ENCODE peak calls at places on chromosomes 2 and 18, in nine cellular contexts. Q is mammary epithelial cell; T is CD8-positive, alpha-beta T cell; D is K562; R is fibroblast of pulmonary artery; B is left lung; W is tibial artery; K is kidney epithelial cell; V is A549. O is an unnamed sample.

GRCh38 chr18:23918395-23919032 is 96.0 kb upstream of the TTC39C start:
- DNase-seq in K (no peak), R (peak; percentile 74), V (peak; percentile 44), W (peak; percentile 87), T (peak; percentile 88), Q (no peak), D (peak; percentile 53), B (peak; percentile 51), O (peak; percentile 83)

GRCh38 chr2:191636235-191636543 is 41.7 kb upstream of the NABP1 start:
- DNase-seq in D (no peak), B (no peak), R (peak; percentile 62), T (no peak), V (no peak), Q (peak; percentile 76), K (peak; percentile 90), W (no peak), O (peak; percentile 79)

GRCh38 chr2:101949304-101949703 is 42.5 kb upstream of the IL1R2 start:
- DNase-seq in Q (peak; percentile 43), V (no peak), R (no peak), K (no peak), B (no peak), D (no peak), W (no peak), T (no peak), O (peak; percentile 50)

GRCh38 chr18:3117493-3118192 is 102.1 kb downstream of the MYOM1 start:
- DNase-seq in R (no peak), V (no peak), D (no peak), W (no peak), T (no peak), B (no peak), Q (peak; percentile 15), K (no peak), O (no peak)

GRCh38 chr18:57051019-57051418 is 95.9 kb upstream of the BOD1L2 start:
- DNase-seq in W (no peak), B (no peak), D (no peak), K (no peak), T (no peak), V (no peak), Q (no peak), R (no peak), O (no peak)

GRCh38 chr2:173264603-173265366 is 89.9 kb upstream of the CDCA7 start:
- DNase-seq in B (peak; percentile 57), K (no peak), Q (no peak), T (no peak), W (peak; percentile 42), D (peak; percentile 21), V (no peak), R (no peak), O (no peak)

GRCh38 chr2:71306762-71307161 is 24.8 kb upstream of the ZNF638 start:
- DNase-seq in R (peak; percentile 16), T (no peak), D (no peak), K (no peak), B (no peak), W (no peak), Q (peak; percentile 38), V (no peak), O (peak; percentile 12)

GRCh38 chr2:84243788-84244627 is 215.1 kb downstream of the SUCLG1 start:
- DNase-seq in W (no peak), V (no peak), K (no peak), T (no peak), R (no peak), B (no peak), D (no peak), Q (no peak), O (no peak)

GRCh38 chr18:56831988-56832387 is 180.8 kb downstream of the WDR7 start:
- DNase-seq in T (no peak), V (no peak), D (no peak), W (no peak), Q (no peak), K (no peak), B (no peak), R (no peak), O (no peak)

DNA sequence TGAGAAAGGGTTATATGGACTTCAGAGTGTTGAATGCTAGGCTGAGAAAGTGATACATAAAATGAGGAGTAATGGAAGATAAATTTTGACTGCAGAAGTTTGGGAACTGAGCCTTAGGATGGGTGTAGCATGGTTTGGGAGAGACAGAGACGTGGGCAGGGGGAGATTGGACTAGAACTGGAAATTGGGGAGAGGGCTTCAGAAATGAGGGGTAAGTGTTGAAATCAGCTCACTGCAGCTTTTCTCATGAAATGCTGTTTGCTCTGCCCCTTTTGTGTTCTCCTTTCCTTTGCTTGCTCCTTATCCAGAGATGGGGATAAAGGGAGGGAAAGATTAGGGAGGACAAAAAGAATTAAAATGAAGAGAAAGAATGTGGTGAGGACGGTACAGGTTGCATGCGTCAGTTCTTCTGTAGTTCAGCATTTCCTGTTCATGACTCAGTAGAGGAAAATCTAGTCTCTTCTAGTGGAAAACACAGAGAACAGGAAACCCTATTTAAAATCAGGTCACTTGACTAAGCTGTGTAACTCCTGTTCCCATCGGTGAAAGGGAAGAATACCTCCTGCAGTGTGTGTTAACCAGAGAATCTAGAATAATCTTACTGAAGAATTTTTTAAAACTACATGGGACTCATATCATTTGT is 105.6 kb downstream of the CRIM1 start:
- DNase-seq in Q (peak; percentile 88), T (no peak), K (peak; percentile 91), W (no peak), R (peak; percentile 98), B (no peak), V (peak; percentile 28), D (no peak), O (peak; percentile 85)
- H3K4me3 ChIP-seq in Q (no peak overlapping the region), T (no peak overlapping the region), K (no peak overlapping the region), W (no peak overlapping the region), R (no peak overlapping the region), B (no peak overlapping the region), V (no peak overlapping the region), D (no peak overlapping the region), O (no peak overlapping the region)

GRCh38 chr2:186891219-186891621 is 42.2 kb upstream of the ZSWIM2 start:
- DNase-seq in Q (peak; percentile 15), K (no peak), V (no peak), R (peak; percentile 88), B (no peak), D (no peak), T (no peak), W (no peak), O (peak; percentile 52)
- H3K4me3 ChIP-seq in Q (no peak overlapping the region), K (no peak overlapping the region), V (no peak overlapping the region), R (no peak overlapping the region), B (no peak overlapping the region), D (no peak overlapping the region), T (no peak overlapping the region), W (no peak overlapping the region), O (no peak overlapping the region)

GRCh38 chr2:74778381-74779371 is 55.3 kb upstream of the HK2 start:
- DNase-seq in T (no peak), V (no peak), D (no peak), B (no peak), R (peak; percentile 44), K (peak; percentile 18), W (no peak), Q (no peak), O (peak; percentile 53)
- H3K4me3 ChIP-seq in T (no peak overlapping the region), V (no peak overlapping the region), D (no peak overlapping the region), B (no peak overlapping the region), R (no peak overlapping the region), K (no peak overlapping the region), W (no peak overlapping the region), Q (no peak overlapping the region), O (no peak overlapping the region)

GRCh38 chr18:12252061-12252460 is 2.1 kb upstream of the CIDEA start:
- DNase-seq in R (no peak), Q (no peak), K (no peak), D (no peak), B (no peak), W (no peak), T (no peak), V (no peak), O (no peak)

GRCh38 chr18:12254137-12254819 is at the start of gene CIDEA:
- DNase-seq in Q (no peak), D (no peak), R (peak; percentile 16), B (no peak), V (no peak), W (no peak), K (no peak), T (no peak), O (peak; percentile 5)

GRCh38 chr18:12251311-12251710 is 2.9 kb upstream of the CIDEA start:
- DNase-seq in B (no peak), K (no peak), T (no peak), V (no peak), Q (no peak), R (no peak), D (no peak), W (no peak), O (no peak)

GRCh38 chr18:12253517-12254136 is 534 bp upstream of the CIDEA start:
- DNase-seq in T (no peak), W (no peak), D (no peak), V (no peak), R (no peak), Q (no peak), K (no peak), B (no peak), O (no peak)

DNA sequence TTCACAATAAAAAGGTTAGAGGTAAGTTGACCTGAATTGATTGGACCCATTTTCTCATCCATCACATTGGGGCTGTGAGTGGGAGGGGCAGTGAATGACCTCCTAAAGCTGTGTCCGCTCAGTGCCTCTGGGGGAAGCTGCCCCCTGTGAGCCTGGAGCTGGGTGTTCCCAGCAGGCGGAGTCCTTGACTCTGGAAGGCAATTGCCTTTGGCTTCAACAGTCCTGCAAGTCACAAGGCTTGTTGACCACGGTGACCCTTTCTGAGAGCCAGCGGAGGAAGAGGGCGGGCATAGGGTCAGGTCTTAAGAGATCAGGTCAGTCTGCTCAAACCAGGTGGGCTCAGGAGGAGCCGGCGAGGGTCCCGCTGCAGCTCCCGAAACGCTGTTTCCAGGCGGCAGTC is 1.1 kb upstream of the CIDEA start:
- DNase-seq in V (no peak), Q (no peak), T (no peak), D (no peak), B (no peak), K (no peak), W (no peak), R (no peak), O (no peak)
- H3K4me3 ChIP-seq in V (no peak overlapping the region), Q (no peak overlapping the region), T (no peak overlapping the region), D (no peak overlapping the region), B (no peak overlapping the region), K (no peak overlapping the region), W (no peak overlapping the region), R (no peak overlapping the region), O (no peak overlapping the region)

O was measured in foreskin fibroblast.